ENCODE peak calls at places on chromosomes 13 and 19, in seven cellular contexts. X, S, C, Z, M, E and Q are unnamed samples.

GRCh38 chr19:43562211-43562697 is 13.1 kb downstream of the XRCC1 start:
- DNase-seq in X (no peak), S (no peak), C (no peak), Z (peak), M (no peak), E (no peak), Q (no peak)

GRCh38 chr19:7871530-7872305 is 2.5 kb downstream of the PRR36 start:
- DNase-seq in X (peak), S (peak), C (peak), Z (peak), M (peak), E (peak), Q (peak)

GRCh38 chr19:51571599-51571998 is 516 bp downstream of the ZNF175 start:
- DNase-seq in X (no peak), S (no peak), C (no peak), Z (no peak), M (no peak), E (no peak), Q (no peak)

GRCh38 chr13:113122571-113123225 is at the start of gene F10:
- DNase-seq in X (peak), S (no peak), C (peak), Z (no peak), M (peak), E (peak), Q (no peak)

GRCh38 chr19:29311391-29311790 is 98.4 kb upstream of the UQCRFS1 start:
- DNase-seq in X (no peak), S (no peak), C (no peak), Z (no peak), M (no peak), E (no peak), Q (no peak)

GRCh38 chr13:37443538-37443937 is 155.0 kb downstream of the POSTN start:
- DNase-seq in X (peak), S (no peak), C (no peak), Z (no peak), M (no peak), E (no peak), Q (no peak)

GRCh38 chr19:53308339-53308811 is 25.2 kb upstream of the ZNF845 start:
- DNase-seq in X (peak), S (no peak), C (no peak), Z (no peak), M (no peak), E (no peak), Q (no peak)

GRCh38 chr13:66759919-66760318 is 470.2 kb downstream of the PCDH9 start:
- DNase-seq in X (no peak), S (no peak), C (no peak), Z (no peak), M (no peak), E (no peak), Q (no peak)

GRCh38 chr19:38412491-38412890 is 9.6 kb downstream of the FAM98C start:
- DNase-seq in X (no peak), S (no peak), C (no peak), Z (no peak), M (no peak), E (no peak), Q (no peak)

GRCh38 chr19:55257461-55258411 is 1.1 kb downstream of the PPP6R1 start:
- DNase-seq in X (peak), S (no peak), C (peak), Z (peak), M (no peak), E (no peak), Q (no peak)

GRCh38 chr19:32294871-32295438 is 50.5 kb upstream of the ZNF507 start:
- DNase-seq in X (no peak), S (no peak), C (no peak), Z (no peak), M (no peak), E (no peak), Q (no peak)

GRCh38 chr13:64158910-64159309 is 2743.3 kb upstream of the PCDH20 start:
- DNase-seq in X (peak), S (no peak), C (no peak), Z (no peak), M (no peak), E (no peak), Q (no peak)

GRCh38 chr13:97268772-97269171 is 46.6 kb downstream of the MBNL2 start:
- DNase-seq in X (peak), S (no peak), C (no peak), Z (no peak), M (no peak), E (no peak), Q (no peak)

GRCh38 chr19:11475861-11476260 is 5.0 kb downstream of the ELAVL3 start:
- DNase-seq in X (no peak), S (no peak), C (no peak), Z (no peak), M (no peak), E (no peak), Q (no peak)

GRCh38 chr13:94325148-94325528 is 154.3 kb downstream of the DCT start:
- DNase-seq in X (no peak), S (no peak), C (no peak), Z (no peak), M (no peak), E (no peak), Q (no peak)

GRCh38 chr19:11578342-11579142 is 1.1 kb upstream of the ACP5 start:
- DNase-seq in X (no peak), S (no peak), C (peak), Z (peak), M (peak), E (no peak), Q (no peak)

GRCh38 chr19:10763399-10763798 is 45.5 kb downstream of the DNM2 start:
- DNase-seq in X (no peak), S (no peak), C (no peak), Z (no peak), M (no peak), E (no peak), Q (no peak)

DNA sequence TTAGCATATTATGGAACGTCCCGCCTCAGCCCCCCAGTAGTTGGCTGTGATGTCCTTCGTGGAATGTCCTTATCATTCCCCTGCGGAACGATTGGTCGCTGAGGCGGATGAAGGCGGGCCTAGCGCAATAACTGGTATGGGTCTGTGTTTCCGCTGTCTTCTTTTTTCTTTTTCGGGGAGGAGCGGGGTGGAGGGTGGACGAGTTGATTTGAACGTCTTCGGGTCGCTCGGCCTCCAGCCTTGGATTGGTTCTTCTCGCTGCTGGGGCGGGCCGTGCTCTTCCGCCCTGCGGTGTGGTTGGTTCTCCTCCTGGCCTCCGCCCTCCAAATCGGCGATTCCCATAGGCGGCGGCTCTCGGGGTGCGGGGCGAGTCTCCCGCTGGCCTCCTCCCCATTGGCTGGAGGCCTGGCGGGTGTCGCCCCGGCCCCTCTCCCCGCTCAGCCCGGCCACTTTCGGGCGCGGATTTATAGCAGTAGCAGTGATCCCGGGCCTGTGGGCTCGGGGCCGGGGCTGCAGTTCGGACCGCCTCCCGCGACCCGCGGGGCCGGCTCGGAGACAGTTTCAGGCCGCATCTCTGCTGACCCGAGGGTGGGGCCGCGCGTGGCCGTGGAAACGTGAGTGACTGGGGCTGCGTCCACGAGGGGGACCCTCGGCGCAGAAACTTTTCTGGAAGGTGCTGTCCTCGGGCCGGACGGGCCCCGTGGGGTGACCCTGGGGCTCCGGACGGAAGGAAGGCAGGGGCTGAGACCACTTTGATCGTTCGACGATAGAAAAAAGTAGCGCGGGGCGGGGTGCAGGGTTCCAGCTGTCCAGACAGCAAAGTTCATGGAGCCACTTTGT is 2.1 kb downstream of the ING1 start:
- DNase-seq in X (peak), S (peak), C (peak), Z (peak), M (peak), E (peak), Q (peak)
- TF ChIP-seq CTCF in X (no peak), S (peak), C (no peak), Z (no peak), M (no peak), E (peak), Q (peak)

GRCh38 chr19:3586124-3586626 is 897 bp downstream of the GIPC3 start:
- DNase-seq in X (no peak), S (no peak), C (no peak), Z (no peak), M (no peak), E (no peak), Q (no peak)
- H3K4me3 ChIP-seq in X (peak), S (no peak), C (no peak), Z (no peak), M (no peak), E (no peak), Q (no peak)

GRCh38 chr13:46516624-46517318 is 36.2 kb upstream of the LRCH1 start:
- DNase-seq in X (no peak), S (no peak), C (no peak), Z (no peak), M (no peak), E (no peak), Q (no peak)
- TF ChIP-seq CTCF in X (no peak), S (no peak), C (no peak), Z (no peak), M (no peak), E (no peak), Q (no peak)

GRCh38 chr19:57706346-57706745 is 2.7 kb downstream of the ZNF154 start:
- DNase-seq in X (no peak), S (no peak), C (no peak), Z (no peak), M (no peak), E (no peak), Q (no peak)

GRCh38 chr19:57712222-57712621 is 3.2 kb upstream of the ZNF154 start:
- DNase-seq in X (no peak), S (no peak), C (no peak), Z (no peak), M (no peak), E (no peak), Q (no peak)

GRCh38 chr19:57709616-57710015 is 612 bp upstream of the ZNF154 start:
- DNase-seq in X (no peak), S (no peak), C (no peak), Z (no peak), M (no peak), E (no peak), Q (no peak)

DNA sequence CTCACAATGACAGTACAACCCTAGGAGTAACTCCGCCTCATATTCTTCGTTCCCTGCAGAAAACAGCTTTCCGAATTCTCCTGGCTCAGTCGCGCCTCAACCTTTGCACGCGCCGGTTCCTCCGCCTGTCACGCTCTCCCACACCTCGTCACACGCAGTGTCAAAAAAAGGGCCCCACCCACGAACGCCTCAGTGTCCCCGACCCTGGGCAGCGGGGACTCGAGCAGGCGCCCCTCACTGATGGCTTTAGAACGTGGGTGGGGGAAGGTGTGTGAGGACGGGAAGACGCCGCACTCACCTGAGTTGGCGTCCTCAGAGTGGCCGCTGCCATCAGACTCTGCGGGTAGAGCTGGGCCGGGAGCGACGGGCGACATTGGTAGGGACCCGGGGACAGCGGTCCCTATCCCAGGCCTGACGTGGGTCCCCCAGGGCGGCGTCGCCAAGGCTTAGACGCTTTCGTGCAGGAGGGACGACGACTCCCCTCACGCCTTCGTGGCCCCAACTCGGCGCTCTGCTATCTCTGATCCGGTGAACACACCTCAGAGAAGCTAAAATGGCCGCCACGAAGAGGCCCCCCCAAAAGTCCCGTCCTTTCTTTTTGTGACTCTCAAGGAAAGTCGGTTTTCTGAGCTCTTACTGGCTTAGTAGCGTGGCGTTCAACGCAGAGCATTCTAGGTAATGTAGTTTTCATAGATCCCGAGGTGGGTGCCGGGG is at the start of gene ZNF154:
- DNase-seq in X (peak), S (no peak), C (peak), Z (no peak), M (peak), E (no peak), Q (peak)
- H3K4me3 ChIP-seq in X (peak), S (peak), C (peak), Z (no peak), M (peak), E (no peak), Q (peak)

DNA sequence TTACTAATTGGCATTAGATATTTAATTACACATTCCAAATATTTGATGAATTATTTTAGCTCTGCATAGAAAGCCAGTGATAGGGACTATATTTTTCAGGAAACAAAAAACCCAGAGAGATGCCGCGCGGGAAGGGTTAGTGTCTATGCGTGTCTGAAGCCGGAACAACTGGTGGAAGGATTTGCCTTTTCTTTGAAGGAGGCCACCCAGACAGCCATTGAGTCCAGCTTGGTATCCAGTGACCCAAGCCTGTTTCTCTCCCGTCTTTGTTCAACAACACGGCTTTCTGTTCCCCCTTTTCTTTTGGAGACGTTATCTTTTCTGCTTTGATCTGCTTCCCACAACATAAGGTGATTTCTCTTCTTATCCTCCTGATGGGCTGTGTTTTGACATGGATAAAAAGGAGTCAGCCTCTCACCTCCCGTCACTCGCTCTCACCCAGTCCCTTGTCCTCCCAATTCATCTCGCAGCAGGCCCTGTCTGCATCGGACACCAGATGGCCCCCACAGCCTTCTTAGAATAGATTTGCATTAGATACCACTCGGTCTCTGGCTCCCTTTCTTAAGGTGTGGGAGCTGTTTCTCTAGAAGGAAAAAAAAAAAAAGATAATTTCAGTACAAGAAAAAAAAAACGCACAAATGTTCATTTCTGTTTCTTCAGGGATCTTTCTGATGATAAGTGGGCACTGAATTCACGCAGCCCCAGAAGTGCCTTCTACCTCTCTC is 361.8 kb downstream of the ZNF536 start:
- DNase-seq in X (no peak), S (no peak), C (no peak), Z (no peak), M (no peak), E (no peak), Q (no peak)
- TF ChIP-seq CTCF in X (no peak), S (no peak), C (no peak), Z (no peak), M (no peak), E (no peak), Q (no peak)